ENCODE peak calls at places on chromosomes 12 and 14, in nine cellular contexts. J is AG04450, L is astrocyte of the cerebellum, F is K562, Q is kidney, X is retinal pigment epithelial cell, K is lower leg skin, D is SK-N-SH, P is fibroblast of pulmonary artery. U is an unnamed sample.

GRCh38 chr12:47808574-47809380 is 10.9 kb downstream of the HDAC7 start:
- DNase-seq in J (no peak), L (no peak), F (peak), Q (no peak), X (no peak), K (no peak), D (no peak), P (no peak), U (no peak)

GRCh38 chr12:108306014-108306501 is 33.1 kb downstream of the CMKLR1 start:
- DNase-seq in J (no peak), L (peak), F (peak), Q (peak), X (no peak), K (peak), D (no peak), P (peak), U (peak)

GRCh38 chr14:78143489-78144145 is 26.6 kb upstream of the NRXN3 start:
- DNase-seq in J (no peak), L (peak), F (peak), Q (no peak), X (no peak), K (no peak), D (no peak), P (no peak), U (no peak)

GRCh38 chr14:35236806-35237205 is 55.4 kb upstream of the PSMA6 start:
- DNase-seq in J (no peak), L (no peak), F (no peak), Q (no peak), X (no peak), K (no peak), D (no peak), P (no peak), U (no peak)

GRCh38 chr12:98418357-98419075 is 96.9 kb upstream of the TMPO start:
- DNase-seq in J (peak), L (peak), F (peak), Q (peak), X (peak), K (peak), D (peak), P (peak), U (peak)

GRCh38 chr12:5733136-5733755 is 211.8 kb downstream of the ANO2 start:
- DNase-seq in J (no peak), L (no peak), F (no peak), Q (no peak), X (no peak), K (no peak), D (no peak), P (no peak), U (no peak)

GRCh38 chr14:49549881-49550280 is 36.3 kb downstream of the RPS29 start:
- DNase-seq in J (no peak), L (no peak), F (no peak), Q (no peak), X (no peak), K (no peak), D (no peak), P (no peak), U (no peak)

GRCh38 chr12:53235164-53235563 is 3.2 kb upstream of the RARG start:
- DNase-seq in J (no peak), L (no peak), F (no peak), Q (no peak), X (no peak), K (no peak), D (no peak), P (no peak), U (no peak)

GRCh38 chr12:20006856-20007255 is 361.5 kb upstream of the PDE3A start:
- DNase-seq in J (no peak), L (no peak), F (no peak), Q (no peak), X (no peak), K (no peak), D (no peak), P (no peak), U (peak)

GRCh38 chr12:74984631-74985030 is 225.0 kb downstream of the KCNC2 start:
- DNase-seq in J (no peak), L (no peak), F (no peak), Q (peak), X (no peak), K (no peak), D (no peak), P (no peak), U (no peak)

GRCh38 chr14:92500491-92500941 is 13.1 kb upstream of the RIN3 start:
- DNase-seq in J (no peak), L (peak), F (no peak), Q (no peak), X (no peak), K (no peak), D (no peak), P (no peak), U (no peak)

DNA sequence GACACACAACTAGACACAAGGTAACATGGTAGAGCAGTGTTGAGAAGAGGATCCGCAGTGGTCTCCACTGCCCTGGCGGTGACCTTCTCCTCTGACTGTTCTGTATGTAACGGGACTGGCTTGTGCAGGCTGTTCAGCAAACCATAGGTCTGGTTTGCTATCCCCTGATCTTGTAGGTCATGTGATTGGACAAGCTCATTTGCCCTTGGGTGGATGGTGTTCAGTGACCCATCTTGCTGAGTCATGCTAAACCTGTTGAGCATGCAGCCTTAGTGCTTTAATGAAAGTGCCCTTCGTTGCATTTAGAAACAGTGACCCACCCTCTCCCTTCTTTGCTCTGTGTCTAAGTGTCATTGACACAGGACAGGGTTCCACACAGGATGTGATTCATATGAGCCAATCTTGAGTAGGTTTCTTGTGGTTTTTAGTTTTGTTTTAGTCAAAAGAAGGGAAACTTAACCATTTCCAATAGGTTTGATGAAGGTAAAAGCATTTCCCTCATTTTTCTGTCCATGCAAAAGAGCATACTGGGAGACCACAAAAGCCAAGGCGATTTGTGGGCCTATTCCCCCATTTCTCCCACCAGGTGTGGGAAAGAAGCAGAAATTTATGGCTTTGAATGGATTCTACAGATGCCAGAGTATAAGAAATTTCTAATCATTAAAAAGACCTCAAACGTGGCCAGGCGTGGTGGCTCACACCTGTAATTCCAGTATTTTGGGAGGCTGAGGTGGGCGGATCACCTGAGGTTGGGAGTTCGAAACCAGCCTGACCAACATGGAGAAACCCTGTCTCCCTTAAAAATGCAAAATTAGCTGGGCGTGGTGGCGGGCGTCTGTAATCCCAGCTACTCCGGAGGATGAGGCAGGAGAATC is 32.6 kb upstream of the HIF1A start:
- DNase-seq in J (no peak), L (no peak), F (peak), Q (no peak), X (no peak), K (peak), D (peak), P (peak), U (peak)
- H3K4me3 ChIP-seq in J (no peak), L (no peak), F (no peak), Q (peak), X (no peak), K (no peak), D (no peak), P (no peak), U (no peak)

GRCh38 chr12:26097046-26097878 is 27.6 kb downstream of the BHLHE41 start:
- DNase-seq in J (peak), L (peak), F (peak), Q (peak), X (peak), K (peak), D (peak), P (peak), U (peak)
- TF ChIP-seq CTCF in J (peak), L (peak), F (peak), Q (peak), X (peak), K (no peak), D (peak), P (peak), U (peak)

DNA sequence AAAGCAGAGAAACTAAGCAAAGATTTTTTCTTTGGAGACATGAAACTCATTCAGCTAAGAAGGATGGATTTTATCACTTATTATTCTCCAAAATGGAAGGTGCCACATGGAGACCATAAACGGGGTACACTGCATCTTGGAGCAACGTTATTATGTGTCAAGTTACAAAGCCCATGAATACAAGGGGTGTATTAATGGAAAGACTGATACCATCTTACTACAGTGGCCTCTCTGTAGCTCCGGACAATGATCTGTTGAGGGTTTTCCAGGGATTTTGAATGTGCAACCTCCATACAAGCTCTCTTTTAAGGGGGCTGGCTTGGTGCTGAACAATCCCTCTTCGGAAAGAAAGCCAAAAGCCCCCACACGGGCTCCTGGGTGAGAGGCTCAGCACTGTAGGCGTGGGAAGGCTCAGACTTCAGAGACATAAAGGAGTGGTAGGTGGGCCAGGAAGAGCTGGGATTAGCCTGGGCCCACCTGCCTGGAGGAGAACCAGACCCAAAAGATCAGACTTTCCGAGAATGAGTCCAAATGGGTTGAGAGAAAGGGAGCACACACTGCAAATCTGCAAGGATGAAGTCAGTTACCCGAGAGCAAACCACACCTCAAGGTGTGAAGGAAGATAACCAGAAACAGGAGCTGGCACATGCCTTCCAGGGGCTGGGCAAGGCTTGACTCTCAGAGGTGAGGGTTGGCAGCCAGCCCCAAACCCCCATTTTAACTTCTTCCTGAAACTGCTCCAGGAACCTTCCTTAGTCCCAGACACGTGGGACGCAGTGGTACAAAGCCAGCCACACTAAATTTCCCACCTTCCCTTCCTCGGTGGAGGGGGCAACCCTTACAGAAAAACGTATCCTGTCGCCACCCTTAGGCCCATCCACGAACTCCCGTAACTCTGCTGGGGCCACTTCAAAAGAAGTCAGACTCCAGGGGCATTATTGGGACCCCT is 1.5 kb downstream of the VPS37B start:
- DNase-seq in J (no peak), L (no peak), F (peak), Q (peak), X (no peak), K (no peak), D (no peak), P (no peak), U (no peak)
- H3K4me3 ChIP-seq in J (peak), L (peak), F (peak), Q (peak), X (peak), K (peak), D (peak), P (peak), U (peak)

DNA sequence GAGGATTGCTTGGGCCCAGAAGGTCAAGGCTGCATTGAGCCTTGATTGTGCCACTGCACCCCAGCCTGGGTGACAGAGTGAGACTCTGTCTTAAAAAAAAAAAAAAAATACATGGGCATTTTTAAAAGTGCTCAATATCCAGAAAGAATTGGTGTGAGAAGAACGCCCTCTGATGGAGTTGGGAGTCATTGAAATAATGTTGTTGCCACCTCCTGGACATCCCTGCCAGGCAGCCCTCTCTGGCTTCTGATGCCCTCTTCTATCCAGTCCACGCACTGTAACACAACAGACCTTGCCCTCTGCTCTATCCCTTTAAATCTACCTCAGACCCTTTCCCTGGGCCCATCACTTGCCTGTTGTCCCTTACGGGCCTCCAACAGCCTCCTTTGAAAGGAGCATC is 4.9 kb downstream of the PTGDR start:
- DNase-seq in J (no peak), L (no peak), F (no peak), Q (no peak), X (no peak), K (no peak), D (no peak), P (peak), U (peak)
- TF ChIP-seq CTCF in J (peak), L (peak), F (peak), Q (no peak), X (peak), K (no peak), D (peak), P (peak), U (peak)

DNA sequence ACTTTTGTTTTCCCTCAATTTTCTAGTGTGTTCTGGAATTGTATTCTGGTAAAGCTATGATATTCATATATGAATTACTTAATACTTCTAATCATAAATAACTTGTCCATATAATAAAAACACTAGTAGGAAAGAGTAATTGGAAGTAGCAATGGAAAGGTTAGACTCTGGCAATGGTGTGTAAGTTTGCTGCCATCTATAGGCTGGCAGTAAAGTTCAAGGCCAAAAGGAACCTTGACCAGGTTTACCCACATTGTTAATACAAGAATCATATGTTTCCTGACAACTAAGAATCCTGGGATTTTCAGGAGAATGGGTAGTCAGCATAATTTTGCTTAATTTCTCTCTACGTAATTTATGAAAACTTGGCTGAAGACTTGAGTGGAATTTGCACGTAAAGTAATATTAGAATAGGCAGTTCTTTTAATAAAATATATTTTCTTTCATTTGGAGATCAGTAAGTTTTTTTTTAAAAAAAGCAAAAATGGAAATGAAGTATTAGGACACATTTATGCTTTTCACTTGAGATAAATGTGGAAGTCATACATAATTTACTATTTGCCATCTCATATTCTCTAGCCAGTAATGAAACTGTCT is 926.7 kb downstream of the GALC start:
- DNase-seq in J (no peak), L (no peak), F (no peak), Q (no peak), X (no peak), K (no peak), D (no peak), P (no peak), U (no peak)
- H3K4me3 ChIP-seq in J (no peak), L (no peak), F (no peak), Q (no peak), X (no peak), K (no peak), D (no peak), P (no peak), U (no peak)

GRCh38 chr12:64077922-64078321 is 144.2 kb downstream of the KICS2 start:
- DNase-seq in J (no peak), L (no peak), F (no peak), Q (no peak), X (no peak), K (no peak), D (no peak), P (peak), U (no peak)
- TF ChIP-seq CTCF in J (peak), L (peak), F (no peak), Q (no peak), X (peak), K (no peak), D (peak), P (peak), U (peak)

GRCh38 chr14:50943943-50944646 is at the start of gene PYGL:
- DNase-seq in J (no peak), L (no peak), F (peak), Q (peak), X (no peak), K (peak), D (peak), P (peak), U (peak)

GRCh38 chr14:50943261-50943942 is 881 bp downstream of the PYGL start:
- DNase-seq in J (no peak), L (no peak), F (peak), Q (peak), X (no peak), K (peak), D (no peak), P (peak), U (peak)

GRCh38 chr14:50946234-50946935 is 2.1 kb upstream of the PYGL start:
- DNase-seq in J (no peak), L (no peak), F (no peak), Q (no peak), X (no peak), K (no peak), D (no peak), P (no peak), U (no peak)

GRCh38 chr14:50947446-50947845 is 3.2 kb upstream of the PYGL start:
- DNase-seq in J (no peak), L (no peak), F (no peak), Q (no peak), X (no peak), K (no peak), D (no peak), P (no peak), U (no peak)

GRCh38 chr14:50944647-50945413 is 547 bp upstream of the PYGL start:
- DNase-seq in J (no peak), L (no peak), F (no peak), Q (peak), X (no peak), K (peak), D (no peak), P (peak), U (peak)
- H3K4me3 ChIP-seq in J (peak), L (peak), F (peak), Q (peak), X (peak), K (peak), D (peak), P (peak), U (peak)